ENCODE peak calls at places on chromosomes 13 and 19, in seven cellular contexts. J is upper lobe of right lung; G is AG09309; T is CD8-positive, alpha-beta T cell; S is NT2/D1; W is cardiac muscle cell; E is H7. I is an unnamed sample.

GRCh38 chr19:18322759-18323460 is at the start of gene LSM4:
- DNase-seq in E (peak; percentile 100), S (peak; percentile 99), W (peak; percentile 98), G (peak; percentile 71), J (peak; percentile 99), T (peak; percentile 100), I (peak; percentile 88)

GRCh38 chr13:98686281-98686680 is 66.2 kb downstream of the SLC15A1 start:
- DNase-seq in S (no peak), J (no peak), T (no peak), E (no peak), G (no peak), W (no peak), I (no peak)

GRCh38 chr19:28977826-28978225 is 235.1 kb downstream of the UQCRFS1 start:
- DNase-seq in G (no peak), T (no peak), J (no peak), W (no peak), E (peak; percentile 73), S (peak; percentile 15), I (no peak)

GRCh38 chr19:28898279-28898678 is 314.7 kb downstream of the UQCRFS1 start:
- DNase-seq in G (no peak), E (no peak), S (no peak), W (no peak), T (no peak), J (no peak), I (no peak)

GRCh38 chr19:49128545-49129237 is 9.3 kb downstream of the PPFIA3 start:
- DNase-seq in S (no peak), J (no peak), W (no peak), G (no peak), T (no peak), E (no peak), I (no peak)

GRCh38 chr19:18292460-18292809 is 11.0 kb upstream of the JUND start:
- DNase-seq in J (no peak), E (no peak), W (no peak), S (no peak), T (no peak), G (no peak), I (no peak)

GRCh38 chr19:47097396-47098217 is 16.0 kb downstream of the ZC3H4 start:
- DNase-seq in S (no peak), J (no peak), W (no peak), E (no peak), T (no peak), G (no peak), I (no peak)

GRCh38 chr19:32233091-32233490 is 112.3 kb upstream of the ZNF507 start:
- DNase-seq in G (no peak), E (no peak), S (no peak), W (no peak), T (no peak), J (peak; percentile 52), I (no peak)

GRCh38 chr19:53870485-53870844 is 2.8 kb downstream of the MYADM start:
- DNase-seq in J (no peak), W (no peak), E (peak; percentile 59), T (no peak), G (no peak), S (no peak), I (no peak)

GRCh38 chr13:49693191-49693733 is 2.0 kb upstream of the EBPL start:
- DNase-seq in W (peak; percentile 13), E (no peak), S (no peak), J (no peak), T (no peak), G (no peak), I (no peak)

GRCh38 chr13:103130681-103131210 is 64.5 kb upstream of the SLC10A2 start:
- DNase-seq in E (no peak), S (no peak), W (no peak), J (no peak), T (no peak), G (no peak), I (no peak)

GRCh38 chr19:57615346-57615745 is 1.3 kb downstream of the ZNF134 start:
- DNase-seq in S (no peak), E (no peak), G (no peak), J (no peak), W (no peak), T (no peak), I (no peak)

GRCh38 chr19:22945560-22945959 is 57.4 kb downstream of the ZNF728 start:
- DNase-seq in W (peak; percentile 23), G (no peak), J (no peak), E (no peak), S (peak; percentile 35), T (no peak), I (no peak)

GRCh38 chr13:113765241-113765910 is 6.3 kb downstream of the TMEM255B start:
- DNase-seq in S (no peak), T (no peak), W (no peak), J (peak; percentile 8), G (no peak), E (peak; percentile 86), I (peak; percentile 62)

GRCh38 chr19:34313188-34313587 is 51.8 kb upstream of the GPI start:
- DNase-seq in S (no peak), J (no peak), W (peak; percentile 84), E (no peak), T (no peak), G (no peak), I (peak; percentile 6)

GRCh38 chr19:44212865-44213346 is 574 bp downstream of the ZNF227 start:
- DNase-seq in E (peak; percentile 47), G (no peak), W (peak; percentile 34), S (no peak), T (no peak), J (no peak), I (peak; percentile 2)

GRCh38 chr19:9427941-9428340 is 7.4 kb downstream of the ZNF266 start:
- DNase-seq in W (no peak), G (no peak), J (no peak), S (no peak), T (no peak), E (no peak), I (no peak)

GRCh38 chr13:62375653-62376052 is 960.0 kb upstream of the PCDH20 start:
- DNase-seq in T (no peak), J (no peak), W (no peak), S (no peak), G (no peak), E (no peak), I (no peak)

GRCh38 chr13:99944606-99945005 is 27.0 kb downstream of the ZIC5 start:
- DNase-seq in G (no peak), T (no peak), E (no peak), W (no peak), J (no peak), S (no peak), I (no peak)

GRCh38 chr13:41064493-41064892 is 3.2 kb downstream of the WBP4 start:
- DNase-seq in T (no peak), G (peak; percentile 39), J (no peak), W (peak; percentile 67), E (no peak), S (no peak), I (peak; percentile 53)

GRCh38 chr19:48495391-48495790 is 16.2 kb downstream of the LMTK3 start:
- DNase-seq in S (no peak), W (no peak), E (no peak), J (no peak), G (no peak), T (no peak), I (no peak)

GRCh38 chr13:20822406-20822805 is 48.6 kb upstream of the EEF1AKMT1 start:
- DNase-seq in E (no peak), G (no peak), S (no peak), W (no peak), T (no peak), J (no peak), I (no peak)

GRCh38 chr13:102847272-102848234 is 1.7 kb downstream of the ERCC5 start:
- DNase-seq in T (no peak), W (peak; percentile 60), J (no peak), S (no peak), G (no peak), E (no peak), I (no peak)

GRCh38 chr19:56350416-56351045 is 35.9 kb upstream of the ZSCAN5A start:
- DNase-seq in T (peak; percentile 60), E (peak; percentile 33), S (no peak), W (peak; percentile 65), G (peak; percentile 8), J (no peak), I (peak; percentile 21)

GRCh38 chr13:52003551-52003950 is 7.7 kb downstream of the ATP7B start:
- DNase-seq in S (no peak), G (no peak), J (no peak), T (no peak), E (peak; percentile 62), W (no peak), I (no peak)

GRCh38 chr13:45143346-45143751 is 23.0 kb downstream of the GTF2F2 start:
- DNase-seq in W (peak; percentile 73), S (no peak), E (no peak), T (no peak), J (no peak), G (no peak), I (no peak)

GRCh38 chr13:78193853-78194252 is 275.2 kb upstream of the EDNRB start:
- DNase-seq in S (no peak), W (no peak), J (no peak), E (no peak), G (no peak), T (no peak), I (no peak)

GRCh38 chr13:24644051-24644450 is 36.2 kb upstream of the ATP12A start:
- DNase-seq in E (no peak), G (no peak), J (no peak), W (peak; percentile 83), S (no peak), T (no peak), I (no peak)

GRCh38 chr19:7789447-7789846 is 26.4 kb downstream of the CLEC4M start:
- DNase-seq in J (no peak), W (no peak), T (no peak), S (no peak), E (peak; percentile 95), G (no peak), I (no peak)
- H3K4me3 ChIP-seq in J (no peak overlapping the region), W (no peak overlapping the region), T (peak overlapping the region; percentile 9), S (peak overlapping the region; percentile 22), E (peak overlapping the region; percentile 34), G (no peak overlapping the region), I (no peak overlapping the region)

GRCh38 chr13:110233682-110234280 is 73.2 kb downstream of the COL4A1 start:
- DNase-seq in G (no peak), S (no peak), W (no peak), T (no peak), E (no peak), J (no peak), I (no peak)
- H3K4me3 ChIP-seq in G (no peak overlapping the region), S (no peak overlapping the region), W (no peak overlapping the region), T (no peak overlapping the region), E (no peak overlapping the region), J (peak overlapping the region; percentile 23), I (peak overlapping the region; percentile 31)

DNA sequence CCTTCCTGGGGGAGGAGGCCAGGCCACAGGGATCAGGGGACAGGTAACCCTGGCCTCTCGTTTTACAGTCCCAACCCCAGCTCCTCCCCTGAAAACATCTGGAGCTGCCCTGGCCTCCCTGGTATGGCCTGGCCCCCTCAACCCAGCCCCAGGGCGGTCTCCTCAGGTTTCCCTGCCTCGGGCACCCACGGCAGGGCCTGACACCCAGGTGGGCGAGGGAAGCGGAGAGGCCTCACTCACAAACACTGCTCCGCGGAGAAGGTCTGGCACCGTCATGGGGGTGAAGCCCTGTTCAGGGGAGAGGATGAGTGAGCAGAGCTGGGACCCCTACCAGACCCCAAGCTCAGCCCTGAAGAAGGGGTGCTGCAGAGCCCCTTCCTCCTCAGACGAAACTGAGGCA is 6.5 kb upstream of the CCER2 start:
- DNase-seq in S (no peak), E (peak; percentile 44), T (no peak), G (no peak), J (no peak), W (no peak), I (no peak)
- H3K4me3 ChIP-seq in S (no peak overlapping the region), E (no peak overlapping the region), T (no peak overlapping the region), G (no peak overlapping the region), J (no peak overlapping the region), W (no peak overlapping the region), I (no peak overlapping the region)

GRCh38 chr19:55075366-55075998 is at the start of gene EPS8L1:
- DNase-seq in G (no peak), T (no peak), W (no peak), S (no peak), E (peak; percentile 93), J (peak; percentile 91), I (no peak)
- H3K4me3 ChIP-seq in G (no peak within 1 kb of the TSS), T (no peak within 1 kb of the TSS), W (no peak within 1 kb of the TSS), S (no peak within 1 kb of the TSS), E (peak within 1 kb of the TSS; percentile 16), J (no peak within 1 kb of the TSS), I (no peak within 1 kb of the TSS)